ENCODE peak calls at places on chromosomes 12 and 14, in four cellular contexts. H, I, F and A are unnamed samples.

GRCh38 chr12:80353254-80353653 is 90.8 kb upstream of the PTPRQ start:
- DNase-seq in H (no peak), I (no peak), F (no peak), A (no peak)

GRCh38 chr12:74563927-74564326 is 26.3 kb downstream of the ATXN7L3B start:
- DNase-seq in H (no peak), I (no peak), F (no peak), A (no peak)

GRCh38 chr12:108298761-108299275 is 40.3 kb downstream of the CMKLR1 start:
- DNase-seq in H (no peak), I (no peak), F (peak; percentile 23), A (no peak)

GRCh38 chr12:110001596-110001995 is 2.4 kb downstream of the ANKRD13A start:
- DNase-seq in H (no peak), I (no peak), F (no peak), A (no peak)

GRCh38 chr12:66203820-66204219 is 14.8 kb downstream of the IRAK3 start:
- DNase-seq in H (no peak), I (no peak), F (no peak), A (no peak)

GRCh38 chr12:26854028-26854387 is 21.0 kb upstream of the ITPR2 start:
- DNase-seq in H (no peak), I (no peak), F (no peak), A (no peak)

GRCh38 chr14:61477845-61478438 is 156.6 kb downstream of the PRKCH start:
- DNase-seq in H (no peak), I (peak; percentile 72), F (peak; percentile 90), A (peak; percentile 89)

GRCh38 chr14:59254146-59254910 is 65.9 kb downstream of the DAAM1 start:
- DNase-seq in H (peak; percentile 84), I (peak; percentile 69), F (peak; percentile 77), A (peak; percentile 65)

GRCh38 chr14:63852271-63852816 is 460 bp upstream of the SYNE2 start:
- DNase-seq in H (no peak), I (no peak), F (no peak), A (no peak)

GRCh38 chr12:57005980-57006808 is at the start of gene ZBTB39:
- DNase-seq in H (no peak), I (peak; percentile 80), F (peak; percentile 85), A (peak; percentile 64)

GRCh38 chr14:23173796-23174195 is 9.7 kb downstream of the SLC7A8 start:
- DNase-seq in H (no peak), I (no peak), F (no peak), A (no peak)

GRCh38 chr12:16347391-16348298 is at the start of gene MGST1:
- DNase-seq in H (peak; percentile 36), I (peak; percentile 80), F (no peak), A (peak; percentile 90)

GRCh38 chr12:77003244-77003643 is 62.1 kb downstream of the E2F7 start:
- DNase-seq in H (no peak), I (no peak), F (no peak), A (no peak)

GRCh38 chr12:109718390-109718789 is 4.8 kb downstream of the FAM222A start:
- DNase-seq in H (no peak), I (no peak), F (no peak), A (no peak)

GRCh38 chr14:74946659-74947281 is 8.6 kb downstream of the PGF start:
- DNase-seq in H (no peak), I (peak; percentile 72), F (no peak), A (no peak)

GRCh38 chr12:45532113-45532512 is 197.4 kb upstream of the ARID2 start:
- DNase-seq in H (no peak), I (no peak), F (no peak), A (no peak)

GRCh38 chr14:63323148-63323547 is 4.4 kb upstream of the GPHB5 start:
- DNase-seq in H (no peak), I (no peak), F (no peak), A (no peak)

GRCh38 chr12:115810166-115810565 is 467.3 kb downstream of the MED13L start:
- DNase-seq in H (no peak), I (no peak), F (no peak), A (no peak)

GRCh38 chr12:51678086-51678724 is 87.2 kb downstream of the SCN8A start:
- DNase-seq in H (no peak), I (no peak), F (no peak), A (no peak)

GRCh38 chr12:46271846-46272245 is 3.0 kb upstream of the SLC38A1 start:
- DNase-seq in H (no peak), I (no peak), F (no peak), A (no peak)

GRCh38 chr14:22794533-22794932 is 20.7 kb downstream of the SLC7A7 start:
- DNase-seq in H (no peak), I (no peak), F (no peak), A (no peak)

GRCh38 chr12:12794686-12795085 is 9.2 kb downstream of the APOLD1 start:
- DNase-seq in H (no peak), I (no peak), F (no peak), A (no peak)

GRCh38 chr14:31435276-31435675 is 14.9 kb upstream of the HEATR5A start:
- DNase-seq in H (no peak), I (no peak), F (no peak), A (no peak)

GRCh38 chr14:60064491-60065072 is 27.1 kb upstream of the PCNX4 start:
- DNase-seq in H (no peak), I (no peak), F (no peak), A (no peak)

GRCh38 chr14:91396959-91397815 is 20.4 kb downstream of the CCDC88C start:
- DNase-seq in H (no peak), I (no peak), F (no peak), A (peak; percentile 67)

GRCh38 chr12:120586216-120586615 is 5.0 kb upstream of the POP5 start:
- DNase-seq in H (no peak), I (no peak), F (no peak), A (no peak)

GRCh38 chr12:43370299-43370698 is 181.7 kb downstream of the ADAMTS20 start:
- DNase-seq in H (no peak), I (no peak), F (no peak), A (no peak)

GRCh38 chr12:111268738-111269572 is 99.9 kb downstream of the PHETA1 start:
- DNase-seq in H (no peak), I (no peak), F (no peak), A (no peak)

GRCh38 chr14:94322648-94323570 is at the start of gene SERPINA6:
- DNase-seq in H (no peak), I (no peak), F (peak; percentile 75), A (no peak)

GRCh38 chr12:12699345-12699744 is 3.4 kb upstream of the GPR19 start:
- DNase-seq in H (no peak), I (no peak), F (no peak), A (no peak)

GRCh38 chr12:9792961-9793617 is 32.4 kb upstream of the CD69 start:
- DNase-seq in H (no peak), I (no peak), F (no peak), A (no peak)

GRCh38 chr14:89613260-89614008 is 196.4 kb upstream of the FOXN3 start:
- DNase-seq in H (no peak), I (no peak), F (no peak), A (no peak)

GRCh38 chr12:95601626-95602025 is 50.4 kb upstream of the USP44 start:
- DNase-seq in H (no peak), I (no peak), F (no peak), A (no peak)

DNA sequence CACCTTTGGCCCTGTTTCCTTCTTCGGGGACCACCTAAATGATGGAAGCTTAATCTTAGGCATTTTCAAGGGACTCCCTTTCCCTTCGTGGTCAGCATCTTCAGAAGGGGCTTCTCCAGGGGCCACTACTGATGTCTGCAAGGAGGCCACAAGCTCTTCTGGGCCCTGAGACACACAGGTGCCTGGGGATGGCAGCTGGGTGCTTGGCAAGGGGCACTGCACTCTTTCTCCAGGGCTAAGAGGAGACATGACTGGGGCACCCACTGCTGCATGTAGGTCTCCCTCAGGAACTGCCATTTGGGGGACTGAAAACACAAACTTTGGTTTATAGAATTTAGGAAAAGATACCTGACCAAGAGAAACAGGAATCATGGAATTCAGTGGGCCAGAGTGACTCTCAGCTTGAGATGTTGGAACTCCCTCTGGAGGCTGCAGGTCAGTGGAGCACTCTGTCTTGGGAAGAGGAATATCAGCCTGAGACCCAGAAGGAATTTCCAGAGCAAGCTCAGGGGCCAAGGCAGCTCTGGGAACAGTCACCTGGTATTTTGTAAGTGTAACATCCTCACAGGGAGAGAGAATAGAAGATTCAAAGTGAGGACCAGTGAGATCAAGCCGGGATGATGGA is 16.0 kb downstream of the PLD4 start:
- DNase-seq in H (no peak), I (no peak), F (peak; percentile 29), A (no peak)
- TF ChIP-seq CTCF in H (no peak), I (no peak), F (no peak), A (no peak)

DNA sequence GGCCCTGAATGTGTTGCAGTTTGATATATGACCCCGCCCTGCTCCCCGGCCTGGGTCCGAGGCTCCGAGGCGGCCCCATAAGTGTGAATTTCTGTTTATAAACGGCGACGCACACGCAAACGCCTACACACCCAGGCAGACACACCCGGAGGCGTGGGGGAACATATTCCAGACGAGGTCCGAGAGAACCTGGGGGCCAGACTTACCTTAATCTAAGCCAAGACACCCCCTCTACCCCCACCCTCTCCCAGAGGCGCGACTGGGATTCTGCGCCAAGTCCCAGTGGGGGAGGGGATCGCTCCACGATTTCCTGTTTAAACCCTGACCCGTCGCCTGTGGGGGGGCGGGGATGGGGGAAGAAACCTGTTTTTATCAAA is 9.6 kb upstream of the HOXC6 start:
- DNase-seq in H (peak; percentile 68), I (peak; percentile 86), F (peak; percentile 89), A (no peak)
- H3K4me1 ChIP-seq in H (peaks cover 82% of the 10 kb centered on the region), I (peaks cover 52% of the 10 kb centered on the region), F (peaks cover 10% of the 10 kb centered on the region), A (peaks cover 25% of the 10 kb centered on the region)

GRCh38 chr14:70563869-70564268 is 29.1 kb upstream of the ADAM20 start:
- DNase-seq in H (no peak), I (peak; percentile 52), F (no peak), A (no peak)

GRCh38 chr14:70571139-70571538 is 29.3 kb downstream of the MED6 start:
- DNase-seq in H (no peak), I (no peak), F (no peak), A (no peak)

GRCh38 chr14:70563417-70563816 is 28.6 kb upstream of the ADAM20 start:
- DNase-seq in H (no peak), I (no peak), F (no peak), A (no peak)

GRCh38 chr14:70573050-70573449 is 27.4 kb downstream of the MED6 start:
- DNase-seq in H (no peak), I (no peak), F (no peak), A (no peak)

DNA sequence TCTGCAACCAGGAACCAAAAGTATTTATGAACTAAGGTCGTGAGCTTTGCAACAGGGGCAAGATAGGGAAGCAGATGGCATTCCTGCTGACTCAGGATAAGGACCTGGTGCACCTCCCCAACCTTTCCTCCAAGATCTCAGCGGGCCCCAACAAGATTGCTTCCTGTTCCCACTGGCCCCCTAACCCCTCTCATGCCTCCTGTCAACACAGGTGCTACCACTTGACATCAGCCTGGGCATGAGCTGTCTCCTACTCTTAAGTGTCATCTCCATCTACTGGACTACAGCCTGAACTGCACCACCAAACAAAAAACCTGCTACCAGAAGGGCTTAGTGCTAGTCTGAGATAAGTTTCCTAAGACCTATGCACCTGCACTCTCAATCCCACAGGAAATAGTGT is 32.7 kb downstream of the MED6 start:
- DNase-seq in H (no peak), I (no peak), F (no peak), A (no peak)
- TF ChIP-seq CTCF in H (no peak), I (peak; percentile 37), F (peak; percentile 33), A (peak; percentile 23)

DNA sequence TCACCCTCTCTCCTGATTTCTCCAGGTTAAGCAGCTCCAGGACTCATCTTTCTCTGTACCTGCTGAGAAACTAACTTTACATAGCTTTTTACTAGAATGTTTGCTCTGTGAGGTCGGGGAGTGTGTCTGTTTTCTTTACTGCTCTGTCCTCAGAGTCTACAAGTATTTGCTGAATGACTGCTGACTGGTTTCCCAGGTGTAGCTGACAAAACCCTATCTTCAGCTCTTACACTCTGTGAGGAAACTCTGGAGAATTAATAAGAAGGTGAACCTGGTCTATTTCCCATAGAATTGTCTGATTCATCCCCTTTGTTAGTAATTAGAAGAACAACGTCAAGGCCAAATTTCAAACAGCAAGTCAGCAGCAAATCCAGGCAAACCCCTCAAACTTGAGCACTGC is 226.8 kb downstream of the ZFP36L1 start:
- DNase-seq in H (no peak), I (no peak), F (no peak), A (no peak)
- H3K4me1 ChIP-seq in H (peaks cover 84% of the 10 kb centered on the region), I (peaks cover 25% of the 10 kb centered on the region), F (peaks cover 21% of the 10 kb centered on the region), A (peaks cover 75% of the 10 kb centered on the region)